ENCODE peak calls at places on chromosomes 13 and 19, in ten cellular contexts. One of them, this sample, is unnamed.

GRCh38 chr13:107450931-107451330 is 764.4 kb downstream of the LIG4 start:
- DNase-seq in NCI-H524: no peak
- DNase-seq in AG08395: peak
- DNase-seq in GM23248: peak
- DNase-seq in AG04450: peak
- DNase-seq in GM04504: peak
- DNase-seq in left ventricle myocardium inferior: no peak
- DNase-seq in activated naive CD4-positive, alpha-beta T cell treated with anti-CD3 and anti-CD28 coated beads, Interleukin-2, amount 50 U/mL, for 16 hours: no peak
- DNase-seq in stimulated activated CD4-positive, alpha-beta T cell treated with anti-CD3 and anti-CD28 coated beads, TNF-alpha, amount 100 ng/mL, for 4 hours: no peak
- DNase-seq in breast epithelium: no peak
- DNase-seq in this sample: peak

GRCh38 chr19:18589380-18590272 is 1.0 kb downstream of the REX1BD start:
- DNase-seq in stimulated activated CD4-positive, alpha-beta T cell treated with anti-CD3 and anti-CD28 coated beads, TNF-alpha, amount 100 ng/mL, for 4 hours: no peak
- DNase-seq in AG04450: no peak
- DNase-seq in activated naive CD4-positive, alpha-beta T cell treated with anti-CD3 and anti-CD28 coated beads, Interleukin-2, amount 50 U/mL, for 16 hours: peak
- DNase-seq in GM04504: no peak
- DNase-seq in GM23248: peak
- DNase-seq in breast epithelium: peak
- DNase-seq in left ventricle myocardium inferior: peak
- DNase-seq in AG08395: peak
- DNase-seq in NCI-H524: peak
- DNase-seq in this sample: no peak

GRCh38 chr13:78608254-78608704 is 4.9 kb upstream of the POU4F1 start:
- DNase-seq in AG04450: no peak
- DNase-seq in left ventricle myocardium inferior: no peak
- DNase-seq in NCI-H524: no peak
- DNase-seq in AG08395: no peak
- DNase-seq in GM23248: no peak
- DNase-seq in activated naive CD4-positive, alpha-beta T cell treated with anti-CD3 and anti-CD28 coated beads, Interleukin-2, amount 50 U/mL, for 16 hours: no peak
- DNase-seq in stimulated activated CD4-positive, alpha-beta T cell treated with anti-CD3 and anti-CD28 coated beads, TNF-alpha, amount 100 ng/mL, for 4 hours: no peak
- DNase-seq in GM04504: no peak
- DNase-seq in breast epithelium: no peak
- DNase-seq in this sample: no peak

GRCh38 chr19:12806242-12807131 is at the start of gene RNASEH2A:
- DNase-seq in GM04504: peak
- DNase-seq in AG08395: peak
- DNase-seq in NCI-H524: peak
- DNase-seq in AG04450: peak
- DNase-seq in activated naive CD4-positive, alpha-beta T cell treated with anti-CD3 and anti-CD28 coated beads, Interleukin-2, amount 50 U/mL, for 16 hours: peak
- DNase-seq in GM23248: peak
- DNase-seq in stimulated activated CD4-positive, alpha-beta T cell treated with anti-CD3 and anti-CD28 coated beads, TNF-alpha, amount 100 ng/mL, for 4 hours: peak
- DNase-seq in breast epithelium: peak
- DNase-seq in left ventricle myocardium inferior: peak
- DNase-seq in this sample: no peak

GRCh38 chr19:18425515-18426415 is 6.6 kb downstream of the SSBP4 start:
- DNase-seq in AG08395: peak
- DNase-seq in breast epithelium: no peak
- DNase-seq in stimulated activated CD4-positive, alpha-beta T cell treated with anti-CD3 and anti-CD28 coated beads, TNF-alpha, amount 100 ng/mL, for 4 hours: no peak
- DNase-seq in GM04504: no peak
- DNase-seq in activated naive CD4-positive, alpha-beta T cell treated with anti-CD3 and anti-CD28 coated beads, Interleukin-2, amount 50 U/mL, for 16 hours: no peak
- DNase-seq in GM23248: peak
- DNase-seq in left ventricle myocardium inferior: peak
- DNase-seq in NCI-H524: no peak
- DNase-seq in AG04450: no peak
- DNase-seq in this sample: no peak

GRCh38 chr19:2820112-2820702 is 539 bp downstream of the ZNF554 start:
- DNase-seq in left ventricle myocardium inferior: no peak
- DNase-seq in stimulated activated CD4-positive, alpha-beta T cell treated with anti-CD3 and anti-CD28 coated beads, TNF-alpha, amount 100 ng/mL, for 4 hours: no peak
- DNase-seq in activated naive CD4-positive, alpha-beta T cell treated with anti-CD3 and anti-CD28 coated beads, Interleukin-2, amount 50 U/mL, for 16 hours: no peak
- DNase-seq in AG04450: no peak
- DNase-seq in AG08395: no peak
- DNase-seq in breast epithelium: no peak
- DNase-seq in GM04504: no peak
- DNase-seq in NCI-H524: peak
- DNase-seq in GM23248: peak
- DNase-seq in this sample: no peak

GRCh38 chr19:41700381-41701195 is 7.8 kb upstream of the CEACAM5 start:
- DNase-seq in AG04450: no peak
- DNase-seq in breast epithelium: no peak
- DNase-seq in stimulated activated CD4-positive, alpha-beta T cell treated with anti-CD3 and anti-CD28 coated beads, TNF-alpha, amount 100 ng/mL, for 4 hours: no peak
- DNase-seq in activated naive CD4-positive, alpha-beta T cell treated with anti-CD3 and anti-CD28 coated beads, Interleukin-2, amount 50 U/mL, for 16 hours: no peak
- DNase-seq in GM23248: no peak
- DNase-seq in GM04504: no peak
- DNase-seq in left ventricle myocardium inferior: no peak
- DNase-seq in AG08395: no peak
- DNase-seq in NCI-H524: no peak
- DNase-seq in this sample: no peak

GRCh38 chr13:43127827-43128226 is 104.4 kb downstream of the DNAJC15 start:
- DNase-seq in GM23248: no peak
- DNase-seq in AG04450: no peak
- DNase-seq in stimulated activated CD4-positive, alpha-beta T cell treated with anti-CD3 and anti-CD28 coated beads, TNF-alpha, amount 100 ng/mL, for 4 hours: no peak
- DNase-seq in left ventricle myocardium inferior: no peak
- DNase-seq in breast epithelium: no peak
- DNase-seq in activated naive CD4-positive, alpha-beta T cell treated with anti-CD3 and anti-CD28 coated beads, Interleukin-2, amount 50 U/mL, for 16 hours: no peak
- DNase-seq in GM04504: no peak
- DNase-seq in NCI-H524: peak
- DNase-seq in AG08395: no peak
- DNase-seq in this sample: no peak

GRCh38 chr19:56348289-56348877 is 33.7 kb upstream of the ZSCAN5A start:
- DNase-seq in breast epithelium: no peak
- DNase-seq in AG08395: no peak
- DNase-seq in GM23248: peak
- DNase-seq in NCI-H524: peak
- DNase-seq in activated naive CD4-positive, alpha-beta T cell treated with anti-CD3 and anti-CD28 coated beads, Interleukin-2, amount 50 U/mL, for 16 hours: peak
- DNase-seq in left ventricle myocardium inferior: no peak
- DNase-seq in stimulated activated CD4-positive, alpha-beta T cell treated with anti-CD3 and anti-CD28 coated beads, TNF-alpha, amount 100 ng/mL, for 4 hours: no peak
- DNase-seq in AG04450: no peak
- DNase-seq in GM04504: no peak
- DNase-seq in this sample: no peak

GRCh38 chr13:44816701-44817684 is 172.3 kb downstream of the NUFIP1 start:
- DNase-seq in AG04450: no peak
- DNase-seq in breast epithelium: no peak
- DNase-seq in GM23248: peak
- DNase-seq in activated naive CD4-positive, alpha-beta T cell treated with anti-CD3 and anti-CD28 coated beads, Interleukin-2, amount 50 U/mL, for 16 hours: no peak
- DNase-seq in stimulated activated CD4-positive, alpha-beta T cell treated with anti-CD3 and anti-CD28 coated beads, TNF-alpha, amount 100 ng/mL, for 4 hours: no peak
- DNase-seq in GM04504: no peak
- DNase-seq in left ventricle myocardium inferior: no peak
- DNase-seq in AG08395: peak
- DNase-seq in NCI-H524: no peak
- DNase-seq in this sample: no peak

GRCh38 chr19:17294051-17294891 is 9.0 kb downstream of the ABHD8 start:
- DNase-seq in stimulated activated CD4-positive, alpha-beta T cell treated with anti-CD3 and anti-CD28 coated beads, TNF-alpha, amount 100 ng/mL, for 4 hours: peak
- DNase-seq in breast epithelium: no peak
- DNase-seq in AG08395: peak
- DNase-seq in NCI-H524: no peak
- DNase-seq in AG04450: no peak
- DNase-seq in GM04504: no peak
- DNase-seq in activated naive CD4-positive, alpha-beta T cell treated with anti-CD3 and anti-CD28 coated beads, Interleukin-2, amount 50 U/mL, for 16 hours: peak
- DNase-seq in GM23248: peak
- DNase-seq in left ventricle myocardium inferior: no peak
- DNase-seq in this sample: no peak

GRCh38 chr13:42272115-42272756 is at the start of gene AKAP11:
- DNase-seq in left ventricle myocardium inferior: peak
- DNase-seq in NCI-H524: peak
- DNase-seq in GM04504: peak
- DNase-seq in stimulated activated CD4-positive, alpha-beta T cell treated with anti-CD3 and anti-CD28 coated beads, TNF-alpha, amount 100 ng/mL, for 4 hours: peak
- DNase-seq in breast epithelium: peak
- DNase-seq in GM23248: peak
- DNase-seq in AG08395: peak
- DNase-seq in activated naive CD4-positive, alpha-beta T cell treated with anti-CD3 and anti-CD28 coated beads, Interleukin-2, amount 50 U/mL, for 16 hours: peak
- DNase-seq in AG04450: no peak
- DNase-seq in this sample: no peak

GRCh38 chr19:41868989-41869300 is 8.1 kb upstream of the CD79A start:
- DNase-seq in breast epithelium: no peak
- DNase-seq in activated naive CD4-positive, alpha-beta T cell treated with anti-CD3 and anti-CD28 coated beads, Interleukin-2, amount 50 U/mL, for 16 hours: no peak
- DNase-seq in GM04504: no peak
- DNase-seq in AG04450: no peak
- DNase-seq in GM23248: no peak
- DNase-seq in AG08395: no peak
- DNase-seq in NCI-H524: no peak
- DNase-seq in stimulated activated CD4-positive, alpha-beta T cell treated with anti-CD3 and anti-CD28 coated beads, TNF-alpha, amount 100 ng/mL, for 4 hours: no peak
- DNase-seq in left ventricle myocardium inferior: no peak
- DNase-seq in this sample: no peak

GRCh38 chr19:51183629-51184028 is 41.3 kb upstream of the CD33 start:
- DNase-seq in activated naive CD4-positive, alpha-beta T cell treated with anti-CD3 and anti-CD28 coated beads, Interleukin-2, amount 50 U/mL, for 16 hours: no peak
- DNase-seq in GM04504: no peak
- DNase-seq in stimulated activated CD4-positive, alpha-beta T cell treated with anti-CD3 and anti-CD28 coated beads, TNF-alpha, amount 100 ng/mL, for 4 hours: no peak
- DNase-seq in AG08395: no peak
- DNase-seq in left ventricle myocardium inferior: no peak
- DNase-seq in NCI-H524: no peak
- DNase-seq in GM23248: no peak
- DNase-seq in breast epithelium: no peak
- DNase-seq in AG04450: no peak
- DNase-seq in this sample: no peak

GRCh38 chr19:36120984-36121358 is 5.7 kb downstream of the TBCB start:
- DNase-seq in activated naive CD4-positive, alpha-beta T cell treated with anti-CD3 and anti-CD28 coated beads, Interleukin-2, amount 50 U/mL, for 16 hours: no peak
- DNase-seq in breast epithelium: no peak
- DNase-seq in AG04450: no peak
- DNase-seq in NCI-H524: no peak
- DNase-seq in left ventricle myocardium inferior: no peak
- DNase-seq in stimulated activated CD4-positive, alpha-beta T cell treated with anti-CD3 and anti-CD28 coated beads, TNF-alpha, amount 100 ng/mL, for 4 hours: no peak
- DNase-seq in GM23248: no peak
- DNase-seq in GM04504: no peak
- DNase-seq in AG08395: no peak
- DNase-seq in this sample: no peak

GRCh38 chr13:71864094-71864980 is 2.7 kb downstream of the DACH1 start:
- DNase-seq in NCI-H524: peak
- DNase-seq in GM23248: no peak
- DNase-seq in activated naive CD4-positive, alpha-beta T cell treated with anti-CD3 and anti-CD28 coated beads, Interleukin-2, amount 50 U/mL, for 16 hours: no peak
- DNase-seq in breast epithelium: peak
- DNase-seq in GM04504: no peak
- DNase-seq in AG04450: no peak
- DNase-seq in AG08395: no peak
- DNase-seq in left ventricle myocardium inferior: peak
- DNase-seq in stimulated activated CD4-positive, alpha-beta T cell treated with anti-CD3 and anti-CD28 coated beads, TNF-alpha, amount 100 ng/mL, for 4 hours: no peak
- DNase-seq in this sample: no peak

GRCh38 chr19:11446652-11447301 is 11.3 kb downstream of the PRKCSH start:
- DNase-seq in left ventricle myocardium inferior: peak
- DNase-seq in stimulated activated CD4-positive, alpha-beta T cell treated with anti-CD3 and anti-CD28 coated beads, TNF-alpha, amount 100 ng/mL, for 4 hours: no peak
- DNase-seq in breast epithelium: no peak
- DNase-seq in AG04450: no peak
- DNase-seq in AG08395: peak
- DNase-seq in NCI-H524: peak
- DNase-seq in GM04504: no peak
- DNase-seq in activated naive CD4-positive, alpha-beta T cell treated with anti-CD3 and anti-CD28 coated beads, Interleukin-2, amount 50 U/mL, for 16 hours: peak
- DNase-seq in GM23248: peak
- DNase-seq in this sample: no peak

GRCh38 chr13:59176775-59177174 is 987.0 kb downstream of the DIAPH3 start:
- DNase-seq in GM23248: no peak
- DNase-seq in activated naive CD4-positive, alpha-beta T cell treated with anti-CD3 and anti-CD28 coated beads, Interleukin-2, amount 50 U/mL, for 16 hours: no peak
- DNase-seq in NCI-H524: no peak
- DNase-seq in stimulated activated CD4-positive, alpha-beta T cell treated with anti-CD3 and anti-CD28 coated beads, TNF-alpha, amount 100 ng/mL, for 4 hours: no peak
- DNase-seq in GM04504: no peak
- DNase-seq in breast epithelium: no peak
- DNase-seq in left ventricle myocardium inferior: no peak
- DNase-seq in AG04450: no peak
- DNase-seq in AG08395: no peak
- DNase-seq in this sample: no peak

This sample was measured in thoracic aorta.